ENCODE peak calls at places on chromosomes 6 and 20, in seven cellular contexts. M is mesenchymal stem cell, L is neuronal stem cell, Z is IMR-90, O is H1, B is H9, X is trophoblast cell. H is an unnamed sample.

GRCh38 chr6:21987501-21987957 is 309.3 kb downstream of the PRL start:
- DNase-seq in M (peak), L (no peak), Z (peak), O (no peak), B (no peak), X (peak), H (peak)

GRCh38 chr6:53029262-53029661 is 34.2 kb upstream of the GSTA4 start:
- DNase-seq in M (no peak), L (no peak), Z (no peak), O (no peak), B (no peak), X (peak), H (no peak)

GRCh38 chr6:27862396-27863061 is 49.7 kb downstream of the OR2B2 start:
- DNase-seq in M (no peak), L (no peak), Z (peak), O (no peak), B (no peak), X (no peak), H (no peak)

GRCh38 chr6:89986650-89987074 is 92.4 kb downstream of the GJA10 start:
- DNase-seq in M (peak), L (no peak), Z (peak), O (no peak), B (no peak), X (no peak), H (no peak)

GRCh38 chr6:37209461-37210205 is 39.7 kb downstream of the PIM1 start:
- DNase-seq in M (no peak), L (no peak), Z (no peak), O (no peak), B (no peak), X (no peak), H (no peak)

GRCh38 chr20:1265226-1265915 is 723 bp upstream of the SNPH start:
- DNase-seq in M (peak), L (no peak), Z (no peak), O (no peak), B (no peak), X (peak), H (no peak)

GRCh38 chr6:86858970-86859369 is 78.4 kb upstream of the HTR1E start:
- DNase-seq in M (no peak), L (no peak), Z (no peak), O (no peak), B (no peak), X (no peak), H (no peak)

GRCh38 chr20:59752704-59753460 is 148.5 kb downstream of the PHACTR3 start:
- DNase-seq in M (no peak), L (no peak), Z (no peak), O (no peak), B (no peak), X (no peak), H (no peak)

GRCh38 chr20:49659096-49659495 is 54.6 kb downstream of the B4GALT5 start:
- DNase-seq in M (no peak), L (peak), Z (no peak), O (no peak), B (no peak), X (no peak), H (no peak)

GRCh38 chr6:134851548-134851947 is 98.4 kb downstream of the ALDH8A1 start:
- DNase-seq in M (no peak), L (no peak), Z (no peak), O (no peak), B (no peak), X (no peak), H (no peak)

GRCh38 chr6:170085475-170086401 is 205.1 kb downstream of the DLL1 start:
- DNase-seq in M (no peak), L (no peak), Z (no peak), O (no peak), B (no peak), X (no peak), H (no peak)

GRCh38 chr20:10637062-10637559 is 36.7 kb downstream of the JAG1 start:
- DNase-seq in M (no peak), L (no peak), Z (peak), O (no peak), B (no peak), X (no peak), H (no peak)

GRCh38 chr20:44756011-44756688 is 10.5 kb downstream of the KCNK15 start:
- DNase-seq in M (no peak), L (no peak), Z (no peak), O (no peak), B (no peak), X (no peak), H (no peak)

GRCh38 chr6:36075656-36076055 is 48.0 kb downstream of the MAPK14 start:
- DNase-seq in M (no peak), L (no peak), Z (no peak), O (no peak), B (no peak), X (peak), H (peak)

GRCh38 chr6:41263267-41263666 is 23.2 kb downstream of the TREM1 start:
- DNase-seq in M (no peak), L (no peak), Z (no peak), O (no peak), B (no peak), X (no peak), H (no peak)

GRCh38 chr20:54622338-54623280 is 147.2 kb downstream of the DOK5 start:
- DNase-seq in M (no peak), L (no peak), Z (peak), O (no peak), B (no peak), X (no peak), H (no peak)

GRCh38 chr6:128860782-128861181 is 22.2 kb upstream of the LAMA2 start:
- DNase-seq in M (no peak), L (no peak), Z (no peak), O (no peak), B (no peak), X (no peak), H (no peak)

GRCh38 chr6:77040566-77041195 is 422.6 kb downstream of the HTR1B start:
- DNase-seq in M (no peak), L (no peak), Z (peak), O (no peak), B (no peak), X (peak), H (no peak)

GRCh38 chr6:136576821-136577220 is 26.6 kb upstream of the MAP7 start:
- DNase-seq in M (no peak), L (no peak), Z (no peak), O (no peak), B (no peak), X (peak), H (no peak)

GRCh38 chr6:163309491-163310026 is 105.0 kb upstream of the QKI start:
- DNase-seq in M (no peak), L (no peak), Z (peak), O (no peak), B (no peak), X (peak), H (no peak)

GRCh38 chr6:38179300-38179699 is 359.8 kb downstream of the ZFAND3 start:
- DNase-seq in M (no peak), L (no peak), Z (no peak), O (no peak), B (peak), X (no peak), H (no peak)

GRCh38 chr6:137155830-137156229 is 17.6 kb downstream of the IL22RA2 start:
- DNase-seq in M (peak), L (no peak), Z (no peak), O (no peak), B (no peak), X (peak), H (no peak)

GRCh38 chr6:32679501-32679900 is 13.0 kb upstream of the HLA-DQB1 start:
- DNase-seq in M (no peak), L (no peak), Z (no peak), O (no peak), B (no peak), X (no peak), H (no peak)

GRCh38 chr6:28710466-28711191 is 184.9 kb downstream of the GPX5 start:
- DNase-seq in M (peak), L (no peak), Z (peak), O (peak), B (peak), X (peak), H (peak)

GRCh38 chr6:37992749-37993148 is 173.2 kb downstream of the ZFAND3 start:
- DNase-seq in M (no peak), L (no peak), Z (no peak), O (no peak), B (no peak), X (no peak), H (no peak)

GRCh38 chr6:44090465-44090864 is 36.8 kb downstream of the MRPL14 start:
- DNase-seq in M (no peak), L (no peak), Z (no peak), O (no peak), B (no peak), X (no peak), H (no peak)

GRCh38 chr20:44288252-44288651 is 22.8 kb downstream of the FITM2 start:
- DNase-seq in M (no peak), L (no peak), Z (no peak), O (no peak), B (no peak), X (no peak), H (peak)

GRCh38 chr6:154624038-154624599 is 109.1 kb upstream of the SCAF8 start:
- DNase-seq in M (no peak), L (no peak), Z (no peak), O (no peak), B (no peak), X (peak), H (no peak)

GRCh38 chr6:154622618-154623336 is 110.4 kb upstream of the SCAF8 start:
- DNase-seq in M (no peak), L (no peak), Z (no peak), O (no peak), B (no peak), X (no peak), H (no peak)

GRCh38 chr6:154619183-154619582 is 108.7 kb upstream of the CNKSR3 start:
- DNase-seq in M (no peak), L (no peak), Z (no peak), O (no peak), B (no peak), X (no peak), H (no peak)

GRCh38 chr6:154623391-154623790 is 109.8 kb upstream of the SCAF8 start:
- DNase-seq in M (no peak), L (no peak), Z (no peak), O (no peak), B (no peak), X (no peak), H (no peak)

GRCh38 chr6:154621611-154622010 is 111.1 kb upstream of the CNKSR3 start:
- DNase-seq in M (no peak), L (no peak), Z (no peak), O (no peak), B (no peak), X (no peak), H (no peak)
- H2BK5ac ChIP-seq in M (no peak), L (no peak), Z (no peak), O (no peak), B (no peak), X (no peak), H (no peak)

GRCh38 chr20:57638895-57639236 is 18.6 kb upstream of the ZBP1 start:
- DNase-seq in M (no peak), L (no peak), Z (no peak), O (no peak), B (no peak), X (no peak), H (no peak)
- H3K23ac ChIP-seq in M (no peak), L (no peak), Z (no peak), O (no peak), B (no peak), X (no peak), H (no peak)

GRCh38 chr20:38730989-38731737 is 6.9 kb downstream of the SLC32A1 start:
- DNase-seq in M (peak), L (peak), Z (peak), O (no peak), B (peak), X (peak), H (peak)

GRCh38 chr20:38732981-38733380 is 8.7 kb downstream of the SLC32A1 start:
- DNase-seq in M (no peak), L (no peak), Z (no peak), O (no peak), B (no peak), X (no peak), H (no peak)

GRCh38 chr20:38729767-38730166 is 5.5 kb downstream of the SLC32A1 start:
- DNase-seq in M (no peak), L (no peak), Z (no peak), O (no peak), B (no peak), X (no peak), H (peak)

GRCh38 chr20:38730167-38730988 is 6.1 kb downstream of the SLC32A1 start:
- DNase-seq in M (no peak), L (no peak), Z (no peak), O (no peak), B (no peak), X (no peak), H (peak)

DNA sequence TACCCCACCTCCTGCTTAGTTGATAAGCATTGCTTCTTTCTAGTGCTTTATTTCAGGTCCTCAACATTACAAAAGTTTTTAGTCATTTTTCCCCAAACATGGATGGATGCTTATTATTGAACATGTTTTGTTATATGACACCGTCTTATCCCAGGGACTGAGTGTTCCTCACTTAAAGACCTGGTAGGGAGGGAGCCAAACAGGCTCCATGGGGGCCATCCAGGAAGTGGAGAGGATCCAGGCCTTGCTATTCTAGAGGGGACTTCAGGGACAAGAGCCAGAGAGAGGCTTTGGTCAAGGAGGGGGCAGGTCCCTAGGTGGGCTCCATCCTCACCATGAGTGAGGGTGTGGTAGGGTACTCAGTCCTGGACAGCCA is 7.4 kb downstream of the SLC32A1 start:
- DNase-seq in M (no peak), L (no peak), Z (no peak), O (no peak), B (no peak), X (no peak), H (no peak)
- H3K4me2 ChIP-seq in M (no peak), L (no peak), Z (no peak), O (peak), B (peak), X (no peak), H (no peak)

DNA sequence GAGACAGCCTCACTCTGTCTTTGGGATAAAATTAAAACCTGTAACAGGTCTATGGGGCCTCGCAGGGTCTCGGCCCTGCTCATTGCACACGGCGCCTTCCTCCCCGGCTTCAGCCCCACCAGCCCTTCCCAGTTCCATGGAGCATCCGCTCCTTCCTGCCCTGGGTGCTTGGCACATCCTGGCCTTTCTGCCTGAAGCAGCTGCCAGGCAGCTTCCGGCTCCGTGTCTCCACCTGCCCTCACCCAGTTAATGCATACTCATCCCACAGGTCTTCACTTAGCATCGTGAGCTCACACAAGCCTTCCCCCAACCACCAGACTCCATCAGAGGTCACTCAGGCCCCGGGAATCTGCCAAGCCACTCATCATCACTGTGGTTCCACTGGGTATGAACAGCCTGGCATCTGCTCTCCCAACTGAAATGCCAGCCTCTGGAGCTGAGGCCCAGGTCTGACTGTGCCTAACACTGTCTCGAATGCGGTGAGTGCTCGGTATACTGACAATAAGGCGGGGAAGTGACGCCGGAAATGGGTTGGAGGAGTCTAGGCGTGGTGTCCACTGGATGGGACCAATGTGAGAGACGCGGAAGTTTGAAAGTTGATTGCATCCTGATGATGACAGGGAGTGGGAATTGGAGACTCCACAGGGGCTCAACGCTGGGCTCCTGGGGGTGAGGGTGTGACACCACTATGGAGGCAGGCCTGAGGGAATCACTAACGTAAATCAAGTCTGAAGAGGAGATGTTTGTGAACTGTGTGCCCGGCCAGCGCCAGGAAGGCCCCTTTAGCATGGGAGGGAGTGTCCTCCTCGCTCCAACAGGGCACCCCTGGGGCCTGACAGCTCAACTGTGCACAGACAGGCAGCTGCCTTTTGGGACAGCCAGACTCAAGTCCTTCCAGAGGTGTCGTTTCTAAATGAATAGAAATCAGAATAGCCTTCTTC is 245.8 kb downstream of the TTLL2 start:
- DNase-seq in M (no peak), L (no peak), Z (no peak), O (no peak), B (no peak), X (no peak), H (no peak)
- H2BK5ac ChIP-seq in M (no peak), L (no peak), Z (no peak), O (no peak), B (no peak), X (no peak), H (no peak)

GRCh38 chr20:37390503-37390890 is 44.6 kb downstream of the SRC start:
- DNase-seq in M (no peak), L (no peak), Z (no peak), O (no peak), B (no peak), X (no peak), H (no peak)

GRCh38 chr20:37388831-37389230 is 42.9 kb downstream of the SRC start:
- DNase-seq in M (no peak), L (no peak), Z (no peak), O (no peak), B (no peak), X (no peak), H (no peak)

GRCh38 chr20:37389241-37389747 is 43.4 kb downstream of the SRC start:
- DNase-seq in M (no peak), L (no peak), Z (no peak), O (no peak), B (peak), X (no peak), H (no peak)

GRCh38 chr20:37390891-37391525 is 45.1 kb downstream of the SRC start:
- DNase-seq in M (no peak), L (no peak), Z (no peak), O (no peak), B (peak), X (no peak), H (no peak)

GRCh38 chr20:37389844-37390275 is 43.9 kb downstream of the SRC start:
- DNase-seq in M (no peak), L (no peak), Z (no peak), O (no peak), B (peak), X (no peak), H (peak)
- H3K23ac ChIP-seq in M (no peak), L (no peak), Z (no peak), O (no peak), B (no peak), X (no peak), H (no peak)

GRCh38 chr20:5688431-5688972 is 61.7 kb upstream of the SHLD1 start:
- DNase-seq in M (no peak), L (no peak), Z (no peak), O (no peak), B (no peak), X (peak), H (no peak)
- H3K4me2 ChIP-seq in M (no peak), L (no peak), Z (no peak), O (no peak), B (no peak), X (no peak), H (no peak)

GRCh38 chr6:18055714-18056382 is 66.6 kb downstream of the NHLRC1 start:
- DNase-seq in M (no peak), L (no peak), Z (no peak), O (no peak), B (no peak), X (peak), H (no peak)

GRCh38 chr6:18048953-18049630 is 61.7 kb upstream of the KIF13A start:
- DNase-seq in M (no peak), L (no peak), Z (no peak), O (no peak), B (no peak), X (no peak), H (no peak)

GRCh38 chr6:18055098-18055497 is 67.4 kb downstream of the NHLRC1 start:
- DNase-seq in M (no peak), L (no peak), Z (no peak), O (no peak), B (no peak), X (no peak), H (no peak)

GRCh38 chr6:18053555-18054445 is 66.4 kb upstream of the KIF13A start:
- DNase-seq in M (no peak), L (no peak), Z (peak), O (no peak), B (no peak), X (peak), H (peak)

GRCh38 chr6:18053071-18053475 is 65.6 kb upstream of the KIF13A start:
- DNase-seq in M (peak), L (no peak), Z (peak), O (no peak), B (no peak), X (peak), H (no peak)
- H2BK5ac ChIP-seq in M (no peak), L (no peak), Z (no peak), O (no peak), B (no peak), X (no peak), H (no peak)

DNA sequence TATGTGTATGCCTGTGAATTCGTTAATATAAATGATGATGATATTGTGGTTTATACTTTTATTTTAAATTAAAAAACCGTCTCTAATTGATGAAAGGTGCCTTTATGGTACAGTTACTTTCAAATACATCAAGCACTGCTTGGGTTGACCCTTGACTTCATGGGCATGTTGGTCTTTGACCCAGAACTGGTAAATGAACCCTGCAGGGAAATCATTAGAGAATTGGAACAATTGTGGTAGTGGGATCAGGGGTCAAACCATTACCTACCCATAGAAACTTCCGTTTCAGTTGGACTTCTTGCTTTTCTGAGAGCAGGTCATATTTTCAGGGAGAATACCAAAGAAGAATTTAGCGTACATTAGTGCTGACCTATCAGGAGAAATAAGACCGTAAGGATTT is 258.0 kb downstream of the TMEM242 start:
- DNase-seq in M (no peak), L (no peak), Z (no peak), O (no peak), B (no peak), X (no peak), H (no peak)
- H3K23ac ChIP-seq in M (no peak), L (no peak), Z (no peak), O (no peak), B (no peak), X (no peak), H (no peak)

DNA sequence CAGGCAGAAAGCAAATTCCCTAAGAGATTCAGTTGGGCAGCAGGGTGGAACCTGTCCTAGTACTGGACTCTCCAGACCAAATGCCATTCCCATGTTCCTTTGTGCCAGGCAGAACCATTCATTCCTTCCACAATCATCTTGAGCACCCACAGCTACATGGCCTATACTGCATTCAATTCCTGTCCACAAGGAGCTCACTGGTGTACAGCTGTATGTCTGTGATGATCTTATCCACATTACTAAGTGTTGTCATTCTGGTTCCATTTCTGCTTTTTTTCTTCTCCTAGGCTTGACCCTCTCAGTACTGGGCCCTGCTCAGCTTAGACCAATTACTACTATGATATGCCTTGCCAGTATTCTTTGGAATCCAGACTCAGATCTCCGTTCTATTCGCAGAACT is 27.5 kb downstream of the MAN1A1 start:
- DNase-seq in M (no peak), L (no peak), Z (no peak), O (no peak), B (no peak), X (no peak), H (no peak)
- H3K4me2 ChIP-seq in M (no peak), L (no peak), Z (no peak), O (no peak), B (no peak), X (no peak), H (no peak)

GRCh38 chr6:141657812-141658211 is 474.9 kb upstream of the GJE1 start:
- DNase-seq in M (no peak), L (no peak), Z (no peak), O (no peak), B (no peak), X (no peak), H (no peak)
- H2BK5ac ChIP-seq in M (no peak), L (no peak), Z (no peak), O (no peak), B (no peak), X (no peak), H (no peak)